ENCODE peak calls at places on chromosome 19, in eight cellular contexts. One of them, this sample, is unnamed.

GRCh38 chr19:40321076-40321475 is 27.1 kb downstream of the C19orf47 start:
- DNase-seq in activated CD8-positive, alpha-beta T cell treated with anti-CD3 and anti-CD28 coated beads for 36 hours: no peak
- DNase-seq in neural crest cell: no peak
- DNase-seq in psoas muscle: no peak
- DNase-seq in B cell: no peak
- DNase-seq in H1: no peak
- DNase-seq in lower lobe of right lung: no peak
- DNase-seq in endothelial cell: no peak
- DNase-seq in this sample: no peak

GRCh38 chr19:639251-640155 is at the start of gene FGF22:
- DNase-seq in lower lobe of right lung: peak; percentile 93
- DNase-seq in activated CD8-positive, alpha-beta T cell treated with anti-CD3 and anti-CD28 coated beads for 36 hours: peak; percentile 95
- DNase-seq in B cell: peak; percentile 100
- DNase-seq in endothelial cell: peak; percentile 96
- DNase-seq in neural crest cell: peak; percentile 90
- DNase-seq in H1: peak; percentile 95
- DNase-seq in psoas muscle: peak; percentile 96
- DNase-seq in this sample: no peak

GRCh38 chr19:43802216-43802951 is at the start of gene LYPD5:
- DNase-seq in lower lobe of right lung: no peak
- DNase-seq in activated CD8-positive, alpha-beta T cell treated with anti-CD3 and anti-CD28 coated beads for 36 hours: no peak
- DNase-seq in B cell: no peak
- DNase-seq in psoas muscle: no peak
- DNase-seq in neural crest cell: no peak
- DNase-seq in H1: no peak
- DNase-seq in endothelial cell: no peak
- DNase-seq in this sample: no peak

GRCh38 chr19:10417598-10418280 is 2.6 kb upstream of the PDE4A start:
- DNase-seq in H1: peak; percentile 77
- DNase-seq in neural crest cell: no peak
- DNase-seq in activated CD8-positive, alpha-beta T cell treated with anti-CD3 and anti-CD28 coated beads for 36 hours: no peak
- DNase-seq in psoas muscle: no peak
- DNase-seq in B cell: peak; percentile 42
- DNase-seq in lower lobe of right lung: no peak
- DNase-seq in endothelial cell: no peak
- DNase-seq in this sample: no peak

GRCh38 chr19:9672893-9673292 is 2.0 kb downstream of the ZNF562 start:
- DNase-seq in endothelial cell: no peak
- DNase-seq in psoas muscle: no peak
- DNase-seq in B cell: no peak
- DNase-seq in neural crest cell: no peak
- DNase-seq in activated CD8-positive, alpha-beta T cell treated with anti-CD3 and anti-CD28 coated beads for 36 hours: no peak
- DNase-seq in lower lobe of right lung: no peak
- DNase-seq in H1: no peak
- DNase-seq in this sample: no peak

GRCh38 chr19:57096640-57097361 is 23.0 kb upstream of the USP29 start:
- DNase-seq in H1: no peak
- DNase-seq in endothelial cell: no peak
- DNase-seq in neural crest cell: no peak
- DNase-seq in psoas muscle: no peak
- DNase-seq in lower lobe of right lung: no peak
- DNase-seq in B cell: no peak
- DNase-seq in activated CD8-positive, alpha-beta T cell treated with anti-CD3 and anti-CD28 coated beads for 36 hours: no peak
- DNase-seq in this sample: no peak

GRCh38 chr19:55720214-55720746 is 17.9 kb downstream of the NLRP9 start:
- DNase-seq in activated CD8-positive, alpha-beta T cell treated with anti-CD3 and anti-CD28 coated beads for 36 hours: no peak
- DNase-seq in psoas muscle: no peak
- DNase-seq in endothelial cell: no peak
- DNase-seq in H1: no peak
- DNase-seq in B cell: no peak
- DNase-seq in neural crest cell: no peak
- DNase-seq in lower lobe of right lung: no peak
- DNase-seq in this sample: no peak

GRCh38 chr19:42487025-42487797 is 41.1 kb downstream of the CEACAM1 start:
- DNase-seq in H1: no peak
- DNase-seq in lower lobe of right lung: no peak
- DNase-seq in B cell: no peak
- DNase-seq in psoas muscle: no peak
- DNase-seq in neural crest cell: no peak
- DNase-seq in endothelial cell: no peak
- DNase-seq in activated CD8-positive, alpha-beta T cell treated with anti-CD3 and anti-CD28 coated beads for 36 hours: peak; percentile 63
- DNase-seq in this sample: peak; percentile 5

GRCh38 chr19:43966079-43966694 is 15.2 kb downstream of the ZNF221 start:
- DNase-seq in H1: no peak
- DNase-seq in endothelial cell: no peak
- DNase-seq in lower lobe of right lung: no peak
- DNase-seq in activated CD8-positive, alpha-beta T cell treated with anti-CD3 and anti-CD28 coated beads for 36 hours: no peak
- DNase-seq in psoas muscle: no peak
- DNase-seq in neural crest cell: no peak
- DNase-seq in B cell: no peak
- DNase-seq in this sample: no peak

GRCh38 chr19:17575871-17576757 is 20.7 kb downstream of the COLGALT1 start:
- DNase-seq in B cell: no peak
- DNase-seq in endothelial cell: no peak
- DNase-seq in H1: no peak
- DNase-seq in activated CD8-positive, alpha-beta T cell treated with anti-CD3 and anti-CD28 coated beads for 36 hours: peak; percentile 13
- DNase-seq in psoas muscle: no peak
- DNase-seq in lower lobe of right lung: no peak
- DNase-seq in neural crest cell: no peak
- DNase-seq in this sample: peak; percentile 39

GRCh38 chr19:38310279-38310670 is 5.5 kb downstream of the YIF1B start:
- DNase-seq in endothelial cell: no peak
- DNase-seq in psoas muscle: no peak
- DNase-seq in neural crest cell: no peak
- DNase-seq in lower lobe of right lung: no peak
- DNase-seq in B cell: no peak
- DNase-seq in activated CD8-positive, alpha-beta T cell treated with anti-CD3 and anti-CD28 coated beads for 36 hours: no peak
- DNase-seq in H1: no peak
- DNase-seq in this sample: no peak

GRCh38 chr19:15443838-15444237 is 5.9 kb downstream of the WIZ start:
- DNase-seq in neural crest cell: no peak
- DNase-seq in lower lobe of right lung: no peak
- DNase-seq in endothelial cell: no peak
- DNase-seq in B cell: no peak
- DNase-seq in H1: no peak
- DNase-seq in activated CD8-positive, alpha-beta T cell treated with anti-CD3 and anti-CD28 coated beads for 36 hours: no peak
- DNase-seq in psoas muscle: peak; percentile 70
- DNase-seq in this sample: no peak

GRCh38 chr19:3115916-3116602 is 19.8 kb upstream of the GNA15 start:
- DNase-seq in endothelial cell: no peak
- DNase-seq in H1: no peak
- DNase-seq in lower lobe of right lung: no peak
- DNase-seq in psoas muscle: no peak
- DNase-seq in activated CD8-positive, alpha-beta T cell treated with anti-CD3 and anti-CD28 coated beads for 36 hours: no peak
- DNase-seq in neural crest cell: no peak
- DNase-seq in B cell: no peak
- DNase-seq in this sample: no peak

GRCh38 chr19:13441810-13442512 is 64.3 kb downstream of the CACNA1A start:
- DNase-seq in endothelial cell: peak; percentile 67
- DNase-seq in neural crest cell: peak; percentile 73
- DNase-seq in H1: peak; percentile 85
- DNase-seq in psoas muscle: no peak
- DNase-seq in activated CD8-positive, alpha-beta T cell treated with anti-CD3 and anti-CD28 coated beads for 36 hours: peak; percentile 58
- DNase-seq in lower lobe of right lung: no peak
- DNase-seq in B cell: no peak
- DNase-seq in this sample: peak; percentile 63

GRCh38 chr19:10593820-10594637 is 6.9 kb upstream of the AP1M2 start:
- DNase-seq in H1: no peak
- DNase-seq in neural crest cell: no peak
- DNase-seq in lower lobe of right lung: peak; percentile 61
- DNase-seq in activated CD8-positive, alpha-beta T cell treated with anti-CD3 and anti-CD28 coated beads for 36 hours: no peak
- DNase-seq in B cell: peak; percentile 57
- DNase-seq in endothelial cell: no peak
- DNase-seq in psoas muscle: no peak
- DNase-seq in this sample: no peak

GRCh38 chr19:57334191-57334590 is 13.9 kb downstream of the ZNF543 start:
- DNase-seq in endothelial cell: no peak
- DNase-seq in B cell: no peak
- DNase-seq in lower lobe of right lung: no peak
- DNase-seq in psoas muscle: no peak
- DNase-seq in activated CD8-positive, alpha-beta T cell treated with anti-CD3 and anti-CD28 coated beads for 36 hours: no peak
- DNase-seq in neural crest cell: no peak
- DNase-seq in H1: no peak
- DNase-seq in this sample: no peak

GRCh38 chr19:48859711-48860572 is 8.5 kb downstream of the PLEKHA4 start:
- DNase-seq in psoas muscle: no peak
- DNase-seq in activated CD8-positive, alpha-beta T cell treated with anti-CD3 and anti-CD28 coated beads for 36 hours: peak; percentile 50
- DNase-seq in H1: peak; percentile 63
- DNase-seq in B cell: no peak
- DNase-seq in endothelial cell: no peak
- DNase-seq in neural crest cell: no peak
- DNase-seq in lower lobe of right lung: peak; percentile 70
- DNase-seq in this sample: no peak

GRCh38 chr19:8304841-8305621 is 3.1 kb downstream of the CD320 start:
- DNase-seq in H1: peak; percentile 92
- DNase-seq in endothelial cell: peak; percentile 43
- DNase-seq in lower lobe of right lung: peak; percentile 47
- DNase-seq in B cell: peak; percentile 33
- DNase-seq in neural crest cell: peak; percentile 50
- DNase-seq in activated CD8-positive, alpha-beta T cell treated with anti-CD3 and anti-CD28 coated beads for 36 hours: peak; percentile 50
- DNase-seq in psoas muscle: no peak
- DNase-seq in this sample: peak; percentile 56

GRCh38 chr19:35512831-35513230 is 618 bp downstream of the DMKN start:
- DNase-seq in B cell: no peak
- DNase-seq in endothelial cell: no peak
- DNase-seq in psoas muscle: no peak
- DNase-seq in lower lobe of right lung: no peak
- DNase-seq in H1: no peak
- DNase-seq in activated CD8-positive, alpha-beta T cell treated with anti-CD3 and anti-CD28 coated beads for 36 hours: no peak
- DNase-seq in neural crest cell: no peak
- DNase-seq in this sample: no peak

GRCh38 chr19:35516310-35516709 is 2.9 kb upstream of the DMKN start:
- DNase-seq in activated CD8-positive, alpha-beta T cell treated with anti-CD3 and anti-CD28 coated beads for 36 hours: no peak
- DNase-seq in B cell: no peak
- DNase-seq in lower lobe of right lung: no peak
- DNase-seq in neural crest cell: no peak
- DNase-seq in endothelial cell: no peak
- DNase-seq in H1: no peak
- DNase-seq in psoas muscle: no peak
- DNase-seq in this sample: no peak

GRCh38 chr19:35513231-35513974 is at the start of gene DMKN:
- DNase-seq in activated CD8-positive, alpha-beta T cell treated with anti-CD3 and anti-CD28 coated beads for 36 hours: no peak
- DNase-seq in psoas muscle: no peak
- DNase-seq in H1: no peak
- DNase-seq in B cell: no peak
- DNase-seq in neural crest cell: no peak
- DNase-seq in lower lobe of right lung: no peak
- DNase-seq in endothelial cell: no peak
- DNase-seq in this sample: no peak

GRCh38 chr19:35511337-35511736 is 2.1 kb downstream of the DMKN start:
- DNase-seq in B cell: no peak
- DNase-seq in lower lobe of right lung: no peak
- DNase-seq in neural crest cell: no peak
- DNase-seq in endothelial cell: no peak
- DNase-seq in activated CD8-positive, alpha-beta T cell treated with anti-CD3 and anti-CD28 coated beads for 36 hours: no peak
- DNase-seq in psoas muscle: no peak
- DNase-seq in H1: no peak
- DNase-seq in this sample: no peak

GRCh38 chr19:35513975-35514809 is 743 bp upstream of the DMKN start:
- DNase-seq in neural crest cell: no peak
- DNase-seq in activated CD8-positive, alpha-beta T cell treated with anti-CD3 and anti-CD28 coated beads for 36 hours: no peak
- DNase-seq in H1: peak; percentile 68
- DNase-seq in B cell: no peak
- DNase-seq in endothelial cell: no peak
- DNase-seq in psoas muscle: no peak
- DNase-seq in lower lobe of right lung: no peak
- DNase-seq in this sample: no peak
- TF ChIP-seq CTCF in neural crest cell: no peak
- TF ChIP-seq CTCF in activated CD8-positive, alpha-beta T cell treated with anti-CD3 and anti-CD28 coated beads for 36 hours: no peak
- TF ChIP-seq CTCF in H1: peak; percentile 32
- TF ChIP-seq CTCF in B cell: no peak
- TF ChIP-seq CTCF in endothelial cell: no peak
- TF ChIP-seq CTCF in psoas muscle: no peak
- TF ChIP-seq CTCF in lower lobe of right lung: no peak
- TF ChIP-seq CTCF in this sample: no peak

GRCh38 chr19:46788101-46788967 is at the start of gene SLC1A5:
- DNase-seq in activated CD8-positive, alpha-beta T cell treated with anti-CD3 and anti-CD28 coated beads for 36 hours: peak; percentile 99
- DNase-seq in neural crest cell: peak; percentile 99
- DNase-seq in lower lobe of right lung: peak; percentile 98
- DNase-seq in B cell: peak; percentile 98
- DNase-seq in psoas muscle: peak; percentile 96
- DNase-seq in endothelial cell: peak; percentile 92
- DNase-seq in H1: peak; percentile 99
- DNase-seq in this sample: peak; percentile 100
- TF ChIP-seq CTCF in activated CD8-positive, alpha-beta T cell treated with anti-CD3 and anti-CD28 coated beads for 36 hours: no peak
- TF ChIP-seq CTCF in neural crest cell: no peak
- TF ChIP-seq CTCF in lower lobe of right lung: no peak
- TF ChIP-seq CTCF in B cell: no peak
- TF ChIP-seq CTCF in psoas muscle: no peak
- TF ChIP-seq CTCF in endothelial cell: no peak
- TF ChIP-seq CTCF in H1: no peak
- TF ChIP-seq CTCF in this sample: peak; percentile 15

DNA sequence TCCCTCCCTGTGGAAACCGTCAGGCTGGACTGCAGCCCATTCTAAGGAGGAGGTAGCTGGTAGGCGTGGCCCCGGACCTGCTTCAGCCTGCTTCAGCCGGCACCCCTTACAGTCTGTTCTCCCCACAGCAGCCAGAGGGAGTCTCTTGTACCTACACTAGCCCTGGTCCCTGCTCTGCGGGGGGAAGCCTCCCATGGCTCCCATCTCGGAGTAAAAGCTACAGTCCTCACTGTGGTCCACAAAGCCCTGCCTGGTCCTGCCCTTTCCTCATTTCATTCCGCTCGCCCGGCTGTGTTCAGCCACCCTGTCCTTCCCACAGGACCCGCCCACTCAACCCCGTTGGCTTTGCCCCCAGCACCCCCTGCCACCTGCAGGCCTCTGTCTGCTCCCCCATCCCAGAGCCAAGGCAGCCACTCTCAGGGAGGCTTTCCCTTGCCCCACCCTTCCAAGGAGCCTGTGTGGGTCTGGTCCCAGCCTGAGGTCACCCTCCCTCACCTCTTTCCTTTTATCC is 1.3 kb downstream of the PGLYRP1 start:
- DNase-seq in neural crest cell: no peak
- DNase-seq in H1: no peak
- DNase-seq in psoas muscle: no peak
- DNase-seq in lower lobe of right lung: no peak
- DNase-seq in activated CD8-positive, alpha-beta T cell treated with anti-CD3 and anti-CD28 coated beads for 36 hours: no peak
- DNase-seq in endothelial cell: no peak
- DNase-seq in B cell: no peak
- DNase-seq in this sample: no peak
- TF ChIP-seq CTCF in neural crest cell: no peak
- TF ChIP-seq CTCF in H1: peak; percentile 39
- TF ChIP-seq CTCF in psoas muscle: no peak
- TF ChIP-seq CTCF in lower lobe of right lung: no peak
- TF ChIP-seq CTCF in activated CD8-positive, alpha-beta T cell treated with anti-CD3 and anti-CD28 coated beads for 36 hours: no peak
- TF ChIP-seq CTCF in endothelial cell: no peak
- TF ChIP-seq CTCF in B cell: no peak
- TF ChIP-seq CTCF in this sample: no peak

GRCh38 chr19:23415561-23416191 is 20.4 kb upstream of the ZNF91 start:
- DNase-seq in lower lobe of right lung: no peak
- DNase-seq in B cell: peak; percentile 27
- DNase-seq in H1: peak; percentile 89
- DNase-seq in endothelial cell: peak; percentile 58
- DNase-seq in psoas muscle: no peak
- DNase-seq in neural crest cell: peak; percentile 61
- DNase-seq in activated CD8-positive, alpha-beta T cell treated with anti-CD3 and anti-CD28 coated beads for 36 hours: peak; percentile 49
- DNase-seq in this sample: no peak

GRCh38 chr19:23415034-23415433 is 19.8 kb upstream of the ZNF91 start:
- DNase-seq in B cell: no peak
- DNase-seq in psoas muscle: no peak
- DNase-seq in neural crest cell: no peak
- DNase-seq in lower lobe of right lung: no peak
- DNase-seq in endothelial cell: no peak
- DNase-seq in activated CD8-positive, alpha-beta T cell treated with anti-CD3 and anti-CD28 coated beads for 36 hours: no peak
- DNase-seq in H1: no peak
- DNase-seq in this sample: no peak

GRCh38 chr19:23420824-23421223 is 25.6 kb upstream of the ZNF91 start:
- DNase-seq in neural crest cell: no peak
- DNase-seq in B cell: no peak
- DNase-seq in activated CD8-positive, alpha-beta T cell treated with anti-CD3 and anti-CD28 coated beads for 36 hours: no peak
- DNase-seq in psoas muscle: no peak
- DNase-seq in endothelial cell: no peak
- DNase-seq in H1: no peak
- DNase-seq in lower lobe of right lung: no peak
- DNase-seq in this sample: no peak
- TF ChIP-seq CTCF in neural crest cell: no peak
- TF ChIP-seq CTCF in B cell: no peak
- TF ChIP-seq CTCF in activated CD8-positive, alpha-beta T cell treated with anti-CD3 and anti-CD28 coated beads for 36 hours: no peak
- TF ChIP-seq CTCF in psoas muscle: no peak
- TF ChIP-seq CTCF in endothelial cell: no peak
- TF ChIP-seq CTCF in H1: peak; percentile 11
- TF ChIP-seq CTCF in lower lobe of right lung: no peak
- TF ChIP-seq CTCF in this sample: no peak